ENCODE peak calls at places on chromosomes 1 and 21, in five cellular contexts. G, H, R, F and T are unnamed samples.

GRCh38 chr1:67274623-67275325 is 32.9 kb upstream of the IL12RB2 start:
- DNase-seq in H (no peak), G (no peak), F (no peak), R (no peak), T (no peak)

GRCh38 chr1:179598631-179599030 is 7.0 kb downstream of the TDRD5 start:
- DNase-seq in G (no peak), F (no peak), R (no peak), H (no peak), T (no peak)

GRCh38 chr21:28539623-28539988 is 453.1 kb downstream of the LTN1 start:
- DNase-seq in H (no peak), R (no peak), F (no peak), G (no peak), T (no peak)

GRCh38 chr1:12407050-12407961 is 177.5 kb downstream of the VPS13D start:
- DNase-seq in H (peak), R (peak), F (no peak), G (no peak), T (no peak)

GRCh38 chr1:203127672-203128611 is at the start of gene ADORA1:
- DNase-seq in H (peak), G (peak), F (peak), R (peak), T (peak)

GRCh38 chr1:10615932-10616671 is 141.4 kb downstream of the PEX14 start:
- DNase-seq in H (no peak), R (no peak), F (no peak), G (peak), T (no peak)

GRCh38 chr1:114718661-114719423 is 2.3 kb upstream of the NRAS start:
- DNase-seq in F (no peak), G (no peak), R (no peak), H (no peak), T (no peak)

GRCh38 chr1:198913667-198914066 is 274.8 kb downstream of the PTPRC start:
- DNase-seq in H (no peak), R (peak), F (no peak), G (no peak), T (no peak)

GRCh38 chr1:22285545-22286396 is 142.9 kb upstream of the WNT4 start:
- DNase-seq in H (no peak), R (no peak), G (no peak), F (peak), T (no peak)

GRCh38 chr1:191760016-191760415 is 398.2 kb upstream of the RGS18 start:
- DNase-seq in F (no peak), H (no peak), R (no peak), G (no peak), T (no peak)

GRCh38 chr21:33412832-33413519 is 9.8 kb downstream of the IFNGR2 start:
- DNase-seq in R (no peak), G (no peak), F (no peak), H (no peak), T (no peak)